ENCODE peak calls at places on chromosomes 5 and 9, in seven cellular contexts. U, E, Y, J, B, K and Z are unnamed samples.

GRCh38 chr5:33036128-33036527 is 325.0 kb downstream of the NPR3 start:
- DNase-seq in U (no peak), E (no peak), Y (no peak), J (no peak), B (no peak), K (no peak), Z (no peak)

GRCh38 chr5:108617467-108618435 is 129.9 kb upstream of the FER start:
- DNase-seq in U (no peak), E (peak; percentile 4), Y (no peak), J (no peak), B (no peak), K (no peak), Z (no peak)

GRCh38 chr9:129401623-129402340 is 219.1 kb downstream of the C9orf50 start:
- DNase-seq in U (no peak), E (no peak), Y (no peak), J (no peak), B (no peak), K (no peak), Z (peak; percentile 56)

GRCh38 chr5:141186897-141187512 is at the start of gene PCDHB9:
- DNase-seq in U (no peak), E (peak; percentile 3), Y (no peak), J (peak; percentile 29), B (peak; percentile 17), K (peak; percentile 17), Z (no peak)

GRCh38 chr9:3498691-3499090 is 27.1 kb downstream of the RFX3 start:
- DNase-seq in U (no peak), E (peak; percentile 87), Y (no peak), J (no peak), B (no peak), K (no peak), Z (no peak)

GRCh38 chr5:143657814-143658395 is 154.1 kb upstream of the HMHB1 start:
- DNase-seq in U (no peak), E (peak; percentile 35), Y (no peak), J (no peak), B (no peak), K (peak; percentile 50), Z (no peak)

GRCh38 chr5:132267931-132268501 is 10.5 kb downstream of the PDLIM4 start:
- DNase-seq in U (no peak), E (no peak), Y (peak; percentile 42), J (no peak), B (no peak), K (peak; percentile 68), Z (no peak)

GRCh38 chr5:149360262-149360661 is 2.4 kb downstream of the PCYOX1L start:
- DNase-seq in U (no peak), E (no peak), Y (no peak), J (no peak), B (no peak), K (no peak), Z (no peak)

GRCh38 chr5:9194509-9194908 is 351.4 kb downstream of the SEMA5A start:
- DNase-seq in U (no peak), E (peak; percentile 83), Y (no peak), J (no peak), B (no peak), K (no peak), Z (no peak)

GRCh38 chr5:64384761-64385160 is 121.1 kb upstream of the RGS7BP start:
- DNase-seq in U (no peak), E (peak; percentile 33), Y (no peak), J (peak; percentile 22), B (peak; percentile 4), K (peak; percentile 12), Z (no peak)

GRCh38 chr5:56595561-56595960 is 219.8 kb upstream of the MAP3K1 start:
- DNase-seq in U (no peak), E (peak; percentile 32), Y (no peak), J (no peak), B (no peak), K (no peak), Z (no peak)

GRCh38 chr5:74639538-74640449 is 734 bp downstream of the ENC1 start:
- DNase-seq in U (no peak), E (no peak), Y (no peak), J (peak; percentile 68), B (no peak), K (no peak), Z (peak; percentile 23)

GRCh38 chr5:151023047-151023615 is 2.7 kb downstream of the GPX3 start:
- DNase-seq in U (no peak), E (peak; percentile 74), Y (no peak), J (no peak), B (no peak), K (no peak), Z (peak; percentile 85)

GRCh38 chr5:151022511-151023018 is 2.2 kb downstream of the GPX3 start:
- DNase-seq in U (no peak), E (peak; percentile 72), Y (no peak), J (no peak), B (peak; percentile 36), K (no peak), Z (no peak)

GRCh38 chr5:151023651-151024050 is 3.3 kb downstream of the GPX3 start:
- DNase-seq in U (no peak), E (peak; percentile 73), Y (peak; percentile 73), J (no peak), B (peak; percentile 51), K (no peak), Z (peak; percentile 77)

GRCh38 chr5:151020304-151021031 is at the start of gene GPX3:
- DNase-seq in U (peak; percentile 28), E (peak; percentile 56), Y (peak; percentile 93), J (peak; percentile 95), B (no peak), K (peak; percentile 92), Z (peak; percentile 95)

GRCh38 chr5:151021771-151022170 is 1.4 kb downstream of the GPX3 start:
- DNase-seq in U (no peak), E (no peak), Y (no peak), J (no peak), B (no peak), K (no peak), Z (no peak)
- H3K4me3 ChIP-seq in U (peak overlapping the region; percentile 44), E (no peak overlapping the region), Y (peak overlapping the region; percentile 48), J (no peak overlapping the region), B (no peak overlapping the region), K (peak overlapping the region; percentile 90), Z (peak overlapping the region; percentile 66)

GRCh38 chr9:5825223-5825622 is 7.7 kb downstream of the ERMP1 start:
- DNase-seq in U (no peak), E (no peak), Y (no peak), J (no peak), B (no peak), K (no peak), Z (no peak)

GRCh38 chr9:5815421-5815820 is 17.5 kb downstream of the ERMP1 start:
- DNase-seq in U (no peak), E (no peak), Y (no peak), J (no peak), B (no peak), K (no peak), Z (no peak)

GRCh38 chr9:5817776-5818336 is 15.1 kb downstream of the ERMP1 start:
- DNase-seq in U (no peak), E (peak; percentile 81), Y (no peak), J (no peak), B (peak; percentile 77), K (peak; percentile 38), Z (no peak)

GRCh38 chr9:5818424-5819142 is 14.3 kb downstream of the ERMP1 start:
- DNase-seq in U (no peak), E (no peak), Y (no peak), J (no peak), B (no peak), K (no peak), Z (no peak)

DNA sequence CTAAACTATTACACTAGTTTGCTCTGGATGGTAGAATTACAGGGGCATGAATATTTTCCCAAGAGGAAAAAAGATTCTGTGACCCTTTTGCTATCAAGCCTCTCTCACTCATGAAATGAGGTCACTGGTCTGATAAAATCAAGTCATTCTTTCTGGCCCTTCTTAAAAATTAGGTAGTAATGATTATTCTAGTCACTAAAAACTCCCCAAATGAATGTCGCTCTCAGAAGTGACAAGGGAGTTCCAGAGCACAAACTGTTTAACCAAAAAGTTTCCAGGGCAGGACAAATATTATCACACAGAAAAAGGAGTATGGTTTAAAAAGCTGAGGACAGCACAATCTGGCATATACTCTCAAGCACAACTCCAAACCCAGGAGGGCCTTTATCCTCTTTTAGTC is 12.5 kb downstream of the ERMP1 start:
- DNase-seq in U (no peak), E (no peak), Y (no peak), J (no peak), B (no peak), K (no peak), Z (no peak)
- TF ChIP-seq CTCF in U (no peak), E (no peak), Y (no peak), J (no peak), B (no peak), K (no peak), Z (no peak)

GRCh38 chr9:36665921-36666429 is 93.3 kb downstream of the MELK start:
- DNase-seq in U (no peak), E (peak; percentile 42), Y (no peak), J (no peak), B (no peak), K (no peak), Z (no peak)

GRCh38 chr9:36659500-36659899 is 86.8 kb downstream of the MELK start:
- DNase-seq in U (no peak), E (no peak), Y (no peak), J (no peak), B (no peak), K (no peak), Z (no peak)

GRCh38 chr9:36664806-36665205 is 92.1 kb downstream of the MELK start:
- DNase-seq in U (no peak), E (no peak), Y (no peak), J (no peak), B (no peak), K (no peak), Z (no peak)

DNA sequence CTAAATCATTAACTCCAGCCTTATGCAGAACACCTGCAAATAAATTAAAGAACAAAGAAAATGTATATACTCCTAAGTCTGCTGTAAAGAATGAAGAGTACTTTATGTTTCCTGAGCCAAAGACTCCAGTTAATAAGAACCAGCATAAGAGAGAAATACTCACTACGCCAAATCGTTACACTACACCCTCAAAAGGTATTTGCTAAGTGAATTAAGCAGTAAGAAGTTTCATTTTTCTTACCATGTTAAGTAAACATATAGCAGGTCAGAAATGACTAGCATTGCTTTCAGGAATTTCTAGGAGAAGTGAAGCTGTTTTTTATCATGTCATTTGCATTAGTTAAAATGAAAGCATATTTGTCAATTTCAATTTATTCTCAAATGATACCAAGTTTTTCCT is 92.7 kb downstream of the MELK start:
- DNase-seq in U (no peak), E (peak; percentile 39), Y (no peak), J (no peak), B (no peak), K (no peak), Z (no peak)
- H3K36me3 ChIP-seq in U (no peaks in the 10 kb centered on the region), E (no peaks in the 10 kb centered on the region), Y (no peaks in the 10 kb centered on the region), J (no peaks in the 10 kb centered on the region), B (peaks cover 18% of the 10 kb centered on the region), K (peaks cover 5% of the 10 kb centered on the region), Z (no peaks in the 10 kb centered on the region)

GRCh38 chr5:158676642-158677489 is 422.9 kb downstream of the EBF1 start:
- DNase-seq in U (no peak), E (no peak), Y (peak; percentile 56), J (peak; percentile 38), B (no peak), K (no peak), Z (no peak)

GRCh38 chr5:158682631-158683030 is 417.1 kb downstream of the EBF1 start:
- DNase-seq in U (no peak), E (no peak), Y (no peak), J (no peak), B (no peak), K (no peak), Z (no peak)

GRCh38 chr5:158684469-158684868 is 415.2 kb downstream of the EBF1 start:
- DNase-seq in U (no peak), E (no peak), Y (no peak), J (no peak), B (no peak), K (no peak), Z (no peak)

GRCh38 chr5:158677490-158677838 is 422.3 kb downstream of the EBF1 start:
- DNase-seq in U (no peak), E (no peak), Y (no peak), J (no peak), B (no peak), K (no peak), Z (no peak)

GRCh38 chr5:158679221-158679641 is 420.5 kb downstream of the EBF1 start:
- DNase-seq in U (no peak), E (no peak), Y (no peak), J (no peak), B (no peak), K (no peak), Z (no peak)
- H3K4me3 ChIP-seq in U (no peak overlapping the region), E (no peak overlapping the region), Y (no peak overlapping the region), J (no peak overlapping the region), B (no peak overlapping the region), K (no peak overlapping the region), Z (no peak overlapping the region)